ENCODE peak calls at places on chromosomes 7 and 10, in four cellular contexts. A is left colon, L is cerebellar cortex, S is PC-9. H is an unnamed sample.

GRCh38 chr7:106448992-106449859 is 164.4 kb upstream of the NAMPT start:
- DNase-seq in A (no peak), L (no peak), S (peak; percentile 68), H (no peak)

GRCh38 chr10:11625019-11625735 is 13.7 kb upstream of the USP6NL start:
- DNase-seq in S (no peak), L (no peak), A (no peak), H (no peak)

GRCh38 chr7:69419928-69420327 is 178.3 kb upstream of the AUTS2 start:
- DNase-seq in A (no peak), S (no peak), L (no peak), H (no peak)

GRCh38 chr7:149872419-149873073 is 1.2 kb upstream of the ATP6V0E2 start:
- DNase-seq in A (peak; percentile 73), L (peak; percentile 87), S (peak; percentile 66), H (peak; percentile 90)

GRCh38 chr10:72515455-72515854 is 110.4 kb downstream of the MICU1 start:
- DNase-seq in A (no peak), L (no peak), S (no peak), H (no peak)

GRCh38 chr10:110676016-110676415 is 31.9 kb downstream of the RBM20 start:
- DNase-seq in L (no peak), A (no peak), S (no peak), H (no peak)

GRCh38 chr7:2274666-2275065 is 32.6 kb downstream of the NUDT1 start:
- DNase-seq in A (no peak), S (no peak), L (no peak), H (no peak)

GRCh38 chr10:4403638-4404252 is 422.3 kb upstream of the AKR1E2 start:
- DNase-seq in A (no peak), S (no peak), L (no peak), H (no peak)

GRCh38 chr10:100715445-100716385 is 29.7 kb upstream of the PAX2 start:
- DNase-seq in S (no peak), A (no peak), L (no peak), H (no peak)

H was measured in WERI-Rb-1.